ENCODE peak calls at places on chromosome 22, in six cellular contexts. P is colonic mucosa, W is DND-41, J is PC-3, U is neuronal stem cell, K is endodermal cell. F is an unnamed sample.

GRCh38 chr22:18954941-18955571 is 19.0 kb upstream of the PRODH start:
- DNase-seq in U (no peak), W (no peak), P (no peak), J (no peak), K (no peak), F (no peak)

GRCh38 chr22:30206964-30207363 is 39.6 kb downstream of the LIF start:
- DNase-seq in W (no peak), K (peak), U (peak), J (peak), P (no peak), F (peak)

GRCh38 chr22:29633514-29634312 is 30.3 kb downstream of the NF2 start:
- DNase-seq in W (no peak), J (peak), K (no peak), U (no peak), P (no peak), F (no peak)

GRCh38 chr22:49207008-49207775 is 620.5 kb downstream of the BRD1 start:
- DNase-seq in W (no peak), P (no peak), J (no peak), U (no peak), K (peak), F (no peak)

GRCh38 chr22:47854226-47854625 is 1091.8 kb downstream of the TBC1D22A start:
- DNase-seq in P (no peak), J (no peak), W (no peak), K (no peak), U (no peak), F (no peak)

GRCh38 chr22:44648821-44649566 is 53.0 kb upstream of the PRR5 start:
- DNase-seq in J (no peak), K (no peak), U (no peak), P (peak), W (no peak), F (peak)

GRCh38 chr22:30004689-30005088 is 75.6 kb upstream of the HORMAD2 start:
- DNase-seq in K (no peak), P (no peak), J (no peak), W (no peak), U (no peak), F (no peak)

GRCh38 chr22:50438305-50439275 is 36.2 kb downstream of the SBF1 start:
- DNase-seq in W (no peak), U (no peak), P (no peak), J (no peak), K (no peak), F (no peak)

GRCh38 chr22:41598081-41598480 is 8.4 kb upstream of the PMM1 start:
- DNase-seq in U (no peak), J (peak), K (no peak), P (no peak), W (no peak), F (peak)

GRCh38 chr22:34760276-34761008 is 305.5 kb upstream of the ISX start:
- DNase-seq in K (no peak), W (no peak), U (no peak), J (no peak), P (no peak), F (no peak)

GRCh38 chr22:33848251-33848650 is 72.0 kb downstream of the LARGE1 start:
- DNase-seq in U (no peak), P (no peak), W (no peak), J (no peak), K (no peak), F (no peak)

GRCh38 chr22:48737461-48738203 is 1090.0 kb downstream of the BRD1 start:
- DNase-seq in W (no peak), J (no peak), U (no peak), P (no peak), K (no peak), F (no peak)

GRCh38 chr22:19244600-19245352 is 46.7 kb downstream of the CLTCL1 start:
- DNase-seq in P (no peak), K (no peak), J (no peak), W (peak), U (no peak), F (no peak)

GRCh38 chr22:19179472-19180048 is 1.0 kb upstream of the SLC25A1 start:
- DNase-seq in K (peak), W (peak), U (peak), P (peak), J (peak), F (peak)

GRCh38 chr22:17086301-17086700 is 1.5 kb downstream of the IL17RA start:
- DNase-seq in K (peak), P (no peak), W (no peak), J (no peak), U (no peak), F (no peak)
- H3K9ac ChIP-seq in K (no peak), P (no peak), W (peak), J (no peak), U (no peak), F (peak)

GRCh38 chr22:37610480-37611148 is 2.0 kb downstream of the GGA1 start:
- DNase-seq in K (no peak), J (no peak), P (peak), W (no peak), U (no peak), F (no peak)
- H3K4me3 ChIP-seq in K (no peak), J (peak), P (peak), W (no peak), U (no peak), F (peak)

DNA sequence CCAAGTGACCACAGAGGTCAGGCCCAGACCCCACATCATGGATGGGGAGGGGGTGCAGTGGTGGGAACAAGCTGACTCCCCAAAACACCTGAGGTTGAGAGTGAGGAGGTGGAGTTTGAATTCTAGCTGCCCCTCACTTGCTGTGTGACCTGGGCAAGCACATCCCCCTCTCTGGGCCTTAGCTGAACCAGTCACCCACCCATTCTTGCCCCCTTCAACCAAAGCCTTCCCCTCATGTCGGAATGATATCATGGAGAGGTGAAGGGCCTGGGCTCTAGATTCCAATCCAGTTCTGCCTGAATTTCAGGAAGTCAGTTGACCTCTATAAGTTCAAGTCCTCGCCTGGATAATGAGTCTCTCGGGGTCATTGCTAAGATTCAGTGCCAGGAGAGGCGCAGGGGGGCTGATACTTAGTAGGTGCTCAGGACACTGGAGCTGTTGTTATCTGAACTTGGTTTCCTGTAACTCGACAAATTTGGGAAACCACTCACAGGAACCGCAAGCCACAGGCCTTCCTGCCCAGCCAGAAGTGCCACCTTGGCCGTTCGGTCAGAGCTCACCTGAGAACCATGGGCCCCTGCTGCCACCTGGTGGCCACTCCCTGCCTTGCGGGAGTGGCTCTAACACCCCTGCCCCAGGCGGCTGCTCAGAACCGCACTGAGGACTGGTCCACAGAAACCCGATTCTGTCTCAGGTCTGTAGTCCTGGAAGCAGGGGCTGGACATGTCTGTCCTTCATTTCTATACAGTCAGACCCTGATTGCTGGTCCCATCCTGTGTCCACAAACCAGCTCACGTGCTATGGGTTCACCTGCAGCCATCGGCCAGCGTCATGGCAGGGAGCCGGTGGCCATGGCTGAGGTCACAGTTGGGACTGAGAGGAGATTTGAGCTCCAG is 6.9 kb downstream of the CDC42EP1 start:
- DNase-seq in U (peak), K (peak), W (peak), J (peak), P (peak), F (peak)
- H3K9ac ChIP-seq in U (no peak), K (no peak), W (no peak), J (no peak), P (peak), F (peak)

GRCh38 chr22:20563941-20564371 is 56.5 kb downstream of the MED15 start:
- DNase-seq in W (no peak), U (no peak), J (no peak), P (no peak), K (no peak), F (no peak)

GRCh38 chr22:20562607-20563463 is 55.4 kb downstream of the MED15 start:
- DNase-seq in U (no peak), J (no peak), P (no peak), W (no peak), K (no peak), F (no peak)

GRCh38 chr22:20565079-20565734 is 57.8 kb downstream of the MED15 start:
- DNase-seq in W (no peak), J (no peak), K (no peak), P (no peak), U (no peak), F (peak)

GRCh38 chr22:20561882-20562281 is 54.5 kb downstream of the MED15 start:
- DNase-seq in U (no peak), W (no peak), P (no peak), J (no peak), K (no peak), F (no peak)

DNA sequence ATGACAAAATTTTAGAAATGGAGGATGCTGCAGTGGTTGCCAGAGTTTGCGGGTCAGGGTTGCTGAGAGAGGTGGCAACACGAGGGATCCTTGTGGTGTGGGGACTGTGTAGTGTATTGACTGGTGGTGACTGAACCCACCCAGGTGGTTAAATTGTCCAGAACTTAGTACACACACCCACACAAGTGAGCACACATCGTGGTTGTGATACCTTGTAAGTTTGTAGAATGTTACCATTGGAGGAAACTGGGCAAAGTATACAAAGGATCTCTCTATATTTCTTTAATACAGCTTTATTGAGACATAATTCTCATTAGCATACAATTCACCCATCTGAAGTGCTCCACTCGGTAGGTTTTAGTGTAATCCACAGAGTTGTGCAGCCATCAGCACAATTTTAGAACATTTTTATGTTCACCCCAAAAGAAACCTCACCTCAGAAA is 56.1 kb downstream of the MED15 start:
- DNase-seq in P (no peak), W (no peak), J (no peak), U (no peak), K (no peak), F (no peak)
- H3K4me3 ChIP-seq in P (no peak), W (no peak), J (no peak), U (no peak), K (no peak), F (no peak)

GRCh38 chr22:36326178-36327161 is 61.3 kb downstream of the MYH9 start:
- DNase-seq in K (no peak), P (no peak), U (no peak), J (no peak), W (no peak), F (no peak)
- H3K9ac ChIP-seq in K (no peak), P (no peak), U (peak), J (no peak), W (no peak), F (no peak)

GRCh38 chr22:46098525-46099475 is 51.5 kb upstream of the PPARA start:
- DNase-seq in J (no peak), P (no peak), W (no peak), U (no peak), K (no peak), F (no peak)
- H3K4me3 ChIP-seq in J (no peak), P (no peak), W (no peak), U (no peak), K (no peak), F (no peak)

DNA sequence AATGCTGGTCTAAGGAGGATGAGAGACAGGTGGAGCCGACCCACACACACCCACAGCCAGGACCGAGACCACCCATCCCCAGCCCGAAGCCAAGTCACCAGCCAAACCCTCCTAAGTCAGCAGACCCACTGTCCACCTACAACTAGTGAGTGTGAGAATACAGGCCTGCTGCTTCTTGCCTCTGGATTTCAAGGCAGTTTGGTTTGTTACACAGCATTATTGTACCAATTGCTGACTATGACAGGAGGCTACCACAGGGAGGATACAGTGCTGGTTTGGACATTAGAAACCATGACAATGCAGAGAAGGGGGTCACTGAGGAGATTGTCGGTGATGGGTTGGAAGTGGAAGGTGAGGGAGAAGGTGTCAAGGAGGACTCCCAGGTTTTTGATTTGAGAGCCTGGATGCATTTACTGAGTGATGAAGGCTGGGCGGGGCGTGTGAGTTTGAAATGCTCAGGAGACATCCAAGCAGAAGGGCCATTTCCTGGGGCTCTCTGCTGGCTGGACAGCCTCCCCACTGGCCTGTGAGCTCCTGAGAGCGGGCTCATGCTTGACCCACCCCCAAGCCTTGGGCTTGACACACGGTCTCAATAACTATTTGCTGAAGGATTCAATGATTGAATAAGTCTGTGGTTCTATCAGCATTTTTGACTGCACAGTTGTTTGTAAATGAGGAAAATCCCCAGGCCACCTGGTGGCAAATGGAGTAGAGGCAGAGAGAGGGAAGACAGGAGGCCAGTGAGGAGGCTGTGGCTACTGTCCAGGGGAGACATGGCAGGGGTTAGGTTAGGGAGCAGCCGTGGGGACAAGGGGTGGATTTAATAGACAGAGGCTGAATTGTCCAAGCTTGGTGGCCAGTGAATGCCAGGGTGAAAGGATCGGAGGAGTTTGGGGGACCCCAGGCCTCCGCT is 9.4 kb upstream of the SSTR3 start:
- DNase-seq in J (no peak), P (no peak), W (no peak), U (no peak), K (no peak), F (no peak)
- H3K9ac ChIP-seq in J (no peak), P (no peak), W (no peak), U (no peak), K (no peak), F (no peak)

DNA sequence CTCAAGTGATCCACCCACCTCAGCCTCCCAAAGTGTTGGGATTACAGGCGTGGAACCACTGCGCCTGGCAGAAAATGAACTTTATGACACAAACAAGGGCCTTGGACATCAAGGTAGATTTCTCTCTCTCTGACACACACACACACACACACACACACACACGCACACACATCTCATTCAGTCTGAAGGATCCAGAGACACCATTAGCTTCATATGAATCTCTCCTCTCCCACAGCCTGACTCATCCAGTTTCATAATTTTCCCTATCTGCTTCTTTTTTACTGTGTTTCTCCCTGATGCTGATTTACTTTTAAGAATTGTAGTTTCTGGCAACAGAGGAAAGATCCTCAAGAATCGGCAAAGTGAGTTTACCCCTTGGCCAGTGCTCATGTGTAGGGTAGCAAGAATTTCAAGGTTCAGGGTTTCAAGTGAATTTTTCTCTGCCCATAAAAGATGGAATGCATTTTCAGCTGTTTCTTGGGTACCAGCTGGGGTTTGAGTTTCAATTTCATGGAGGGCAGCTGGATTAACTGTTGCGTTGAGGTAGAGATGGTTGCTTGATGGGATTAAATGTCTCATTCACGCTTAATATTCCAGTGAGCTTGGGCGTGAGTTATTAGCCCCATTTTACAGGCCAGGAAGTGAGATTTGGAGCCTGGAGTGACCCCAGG is 3.5 kb downstream of the MYO18B start:
- DNase-seq in W (no peak), P (no peak), K (no peak), J (no peak), U (no peak), F (peak)
- H3K4me3 ChIP-seq in W (no peak), P (no peak), K (no peak), J (no peak), U (no peak), F (no peak)

DNA sequence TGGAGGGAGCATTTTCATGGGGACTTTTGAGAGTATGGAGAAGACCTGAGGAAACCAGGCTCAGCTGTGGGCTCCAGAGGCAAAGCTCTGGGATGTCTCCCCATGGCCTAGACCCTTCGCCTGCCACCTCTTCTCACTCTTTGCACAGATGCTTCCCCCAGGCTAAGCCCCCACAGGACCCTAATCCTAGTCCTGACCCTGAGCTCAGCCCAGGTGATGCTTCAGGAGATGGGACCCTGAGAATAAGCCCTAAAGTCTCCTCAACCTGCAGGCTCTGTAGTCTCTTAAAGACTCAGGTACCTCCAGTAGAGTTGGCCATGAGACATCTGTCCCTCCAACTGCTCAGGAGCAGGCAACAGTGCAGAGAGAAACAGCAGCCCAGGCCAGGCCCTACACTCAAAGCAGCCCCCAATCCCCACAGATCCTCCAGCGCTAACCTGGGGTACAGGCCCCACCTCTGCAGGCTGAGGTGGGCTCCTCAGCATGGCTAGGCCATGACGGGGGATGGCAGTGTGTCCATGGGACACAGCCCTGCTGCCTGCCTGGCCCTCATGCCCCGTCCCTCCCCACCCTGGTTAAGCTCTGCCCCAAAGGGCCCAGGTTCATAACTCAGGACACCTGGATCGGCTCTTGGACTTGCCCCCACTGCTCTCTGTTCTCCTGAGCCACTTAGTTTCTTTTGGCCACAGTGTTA is 39.4 kb downstream of the GGTLC2 start:
- DNase-seq in J (no peak), K (no peak), P (no peak), U (no peak), W (no peak), F (no peak)
- H3K9ac ChIP-seq in J (no peak), K (no peak), P (no peak), U (no peak), W (no peak), F (no peak)